ENCODE peak calls at places on chromosomes 13 and 19, in five cellular contexts. One of them, this sample, is unnamed.

GRCh38 chr13:79986890-79987289 is 354.0 kb downstream of the SPRY2 start:
- DNase-seq in A549: no peak
- DNase-seq in sigmoid colon: no peak
- DNase-seq in GM12878: no peak
- DNase-seq in SK-N-SH: no peak
- DNase-seq in this sample: no peak

GRCh38 chr13:79480954-79481684 is at the start of gene NDFIP2:
- DNase-seq in sigmoid colon: peak
- DNase-seq in GM12878: peak
- DNase-seq in A549: peak
- DNase-seq in SK-N-SH: peak
- DNase-seq in this sample: peak

GRCh38 chr19:18304194-18304495 is 18.7 kb downstream of the LSM4 start:
- DNase-seq in sigmoid colon: no peak
- DNase-seq in A549: no peak
- DNase-seq in SK-N-SH: no peak
- DNase-seq in GM12878: no peak
- DNase-seq in this sample: no peak

GRCh38 chr13:29844441-29844840 is 6.0 kb downstream of the UBL3 start:
- DNase-seq in SK-N-SH: no peak
- DNase-seq in A549: no peak
- DNase-seq in GM12878: no peak
- DNase-seq in sigmoid colon: no peak
- DNase-seq in this sample: no peak

GRCh38 chr19:12782424-12783225 is 7.3 kb upstream of the HOOK2 start:
- DNase-seq in GM12878: no peak
- DNase-seq in A549: no peak
- DNase-seq in SK-N-SH: peak
- DNase-seq in sigmoid colon: peak
- DNase-seq in this sample: peak

GRCh38 chr13:82330499-82330898 is 1551.8 kb downstream of the SLITRK1 start:
- DNase-seq in GM12878: no peak
- DNase-seq in A549: no peak
- DNase-seq in sigmoid colon: no peak
- DNase-seq in SK-N-SH: no peak
- DNase-seq in this sample: no peak

GRCh38 chr13:23578411-23579071 is 8.3 kb downstream of the TNFRSF19 start:
- DNase-seq in SK-N-SH: peak
- DNase-seq in sigmoid colon: peak
- DNase-seq in A549: peak
- DNase-seq in GM12878: no peak
- DNase-seq in this sample: peak

GRCh38 chr13:113297370-113297871 is 382 bp downstream of the LAMP1 start:
- DNase-seq in GM12878: no peak
- DNase-seq in A549: no peak
- DNase-seq in sigmoid colon: peak
- DNase-seq in SK-N-SH: no peak
- DNase-seq in this sample: no peak

GRCh38 chr13:24251525-24251924 is 57.9 kb upstream of the C1QTNF9 start:
- DNase-seq in A549: no peak
- DNase-seq in GM12878: no peak
- DNase-seq in sigmoid colon: peak
- DNase-seq in SK-N-SH: no peak
- DNase-seq in this sample: no peak

GRCh38 chr19:4902796-4903195 is at the start of gene ARRDC5:
- DNase-seq in GM12878: no peak
- DNase-seq in A549: no peak
- DNase-seq in SK-N-SH: no peak
- DNase-seq in sigmoid colon: no peak
- DNase-seq in this sample: no peak

GRCh38 chr13:26619321-26619720 is 61.8 kb downstream of the WASF3 start:
- DNase-seq in sigmoid colon: no peak
- DNase-seq in A549: no peak
- DNase-seq in GM12878: no peak
- DNase-seq in SK-N-SH: no peak
- DNase-seq in this sample: no peak

GRCh38 chr13:111079375-111079774 is 35.7 kb upstream of the ARHGEF7 start:
- DNase-seq in GM12878: no peak
- DNase-seq in SK-N-SH: no peak
- DNase-seq in A549: no peak
- DNase-seq in sigmoid colon: no peak
- DNase-seq in this sample: no peak

GRCh38 chr13:74168263-74168675 is 34.1 kb upstream of the KLF12 start:
- DNase-seq in A549: no peak
- DNase-seq in sigmoid colon: no peak
- DNase-seq in SK-N-SH: no peak
- DNase-seq in GM12878: no peak
- DNase-seq in this sample: peak

GRCh38 chr13:31385534-31385933 is 185.8 kb downstream of the B3GLCT start:
- DNase-seq in GM12878: no peak
- DNase-seq in SK-N-SH: no peak
- DNase-seq in sigmoid colon: no peak
- DNase-seq in A549: no peak
- DNase-seq in this sample: no peak

GRCh38 chr13:34749046-34749445 is 193.0 kb upstream of the NBEA start:
- DNase-seq in GM12878: no peak
- DNase-seq in sigmoid colon: no peak
- DNase-seq in A549: no peak
- DNase-seq in SK-N-SH: no peak
- DNase-seq in this sample: no peak

GRCh38 chr19:1473424-1473851 is 5.6 kb downstream of the C19orf25 start:
- DNase-seq in sigmoid colon: no peak
- DNase-seq in A549: no peak
- DNase-seq in GM12878: no peak
- DNase-seq in SK-N-SH: peak
- DNase-seq in this sample: no peak

GRCh38 chr13:25432686-25433085 is 60.9 kb downstream of the ATP8A2 start:
- DNase-seq in sigmoid colon: no peak
- DNase-seq in A549: no peak
- DNase-seq in GM12878: no peak
- DNase-seq in SK-N-SH: no peak
- DNase-seq in this sample: no peak

GRCh38 chr13:37134411-37135041 is 29.1 kb upstream of the CSNK1A1L start:
- DNase-seq in GM12878: no peak
- DNase-seq in SK-N-SH: no peak
- DNase-seq in sigmoid colon: no peak
- DNase-seq in A549: no peak
- DNase-seq in this sample: no peak

GRCh38 chr19:31693870-31694269 is 344.6 kb upstream of the TSHZ3 start:
- DNase-seq in A549: no peak
- DNase-seq in sigmoid colon: no peak
- DNase-seq in GM12878: no peak
- DNase-seq in SK-N-SH: no peak
- DNase-seq in this sample: no peak

GRCh38 chr13:21218351-21219043 is 42.0 kb downstream of the MRPL57 start:
- DNase-seq in A549: no peak
- DNase-seq in sigmoid colon: no peak
- DNase-seq in SK-N-SH: no peak
- DNase-seq in GM12878: peak
- DNase-seq in this sample: no peak

GRCh38 chr19:29285878-29286277 is 72.9 kb upstream of the UQCRFS1 start:
- DNase-seq in sigmoid colon: no peak
- DNase-seq in GM12878: no peak
- DNase-seq in SK-N-SH: peak
- DNase-seq in A549: no peak
- DNase-seq in this sample: no peak

GRCh38 chr19:50204811-50205675 is 1.6 kb downstream of the MYH14 start:
- DNase-seq in sigmoid colon: no peak
- DNase-seq in GM12878: no peak
- DNase-seq in A549: no peak
- DNase-seq in SK-N-SH: peak
- DNase-seq in this sample: peak

GRCh38 chr13:93004919-93005318 is 221.7 kb upstream of the GPC6 start:
- DNase-seq in sigmoid colon: no peak
- DNase-seq in A549: no peak
- DNase-seq in SK-N-SH: no peak
- DNase-seq in GM12878: no peak
- DNase-seq in this sample: no peak

GRCh38 chr13:76632388-76633044 is 253.7 kb downstream of the KCTD12 start:
- DNase-seq in SK-N-SH: no peak
- DNase-seq in sigmoid colon: no peak
- DNase-seq in A549: no peak
- DNase-seq in GM12878: no peak
- DNase-seq in this sample: no peak

GRCh38 chr19:29303707-29304090 is 90.7 kb upstream of the UQCRFS1 start:
- DNase-seq in SK-N-SH: no peak
- DNase-seq in A549: no peak
- DNase-seq in GM12878: no peak
- DNase-seq in sigmoid colon: no peak
- DNase-seq in this sample: no peak

GRCh38 chr13:90591927-90592268 is 755.6 kb upstream of the MIR17HG start:
- DNase-seq in GM12878: no peak
- DNase-seq in SK-N-SH: no peak
- DNase-seq in A549: no peak
- DNase-seq in sigmoid colon: no peak
- DNase-seq in this sample: no peak

GRCh38 chr19:38683393-38684077 is 36.1 kb downstream of the ACTN4 start:
- DNase-seq in GM12878: no peak
- DNase-seq in SK-N-SH: no peak
- DNase-seq in A549: peak
- DNase-seq in sigmoid colon: peak
- DNase-seq in this sample: peak

GRCh38 chr13:100208596-100208995 is 119.7 kb downstream of the PCCA start:
- DNase-seq in GM12878: no peak
- DNase-seq in sigmoid colon: no peak
- DNase-seq in A549: no peak
- DNase-seq in SK-N-SH: no peak
- DNase-seq in this sample: no peak

GRCh38 chr19:49829721-49830120 is 11.6 kb downstream of the MED25 start:
- DNase-seq in SK-N-SH: no peak
- DNase-seq in A549: no peak
- DNase-seq in GM12878: no peak
- DNase-seq in sigmoid colon: no peak
- DNase-seq in this sample: no peak

GRCh38 chr13:31031482-31031881 is 99.0 kb downstream of the TEX26 start:
- DNase-seq in SK-N-SH: no peak
- DNase-seq in A549: no peak
- DNase-seq in GM12878: no peak
- DNase-seq in sigmoid colon: no peak
- DNase-seq in this sample: no peak

GRCh38 chr19:24127601-24128000 is 40.6 kb downstream of the ZNF254 start:
- DNase-seq in sigmoid colon: no peak
- DNase-seq in GM12878: no peak
- DNase-seq in A549: no peak
- DNase-seq in SK-N-SH: no peak
- DNase-seq in this sample: no peak

GRCh38 chr19:45905016-45905415 is 2.6 kb upstream of the MYPOP start:
- DNase-seq in SK-N-SH: no peak
- DNase-seq in A549: no peak
- DNase-seq in sigmoid colon: no peak
- DNase-seq in GM12878: no peak
- DNase-seq in this sample: no peak

GRCh38 chr19:45900661-45901431 is 1.6 kb downstream of the MYPOP start:
- DNase-seq in SK-N-SH: no peak
- DNase-seq in GM12878: no peak
- DNase-seq in A549: no peak
- DNase-seq in sigmoid colon: no peak
- DNase-seq in this sample: no peak

GRCh38 chr19:45901912-45902650 is at the start of gene MYPOP:
- DNase-seq in GM12878: no peak
- DNase-seq in A549: no peak
- DNase-seq in sigmoid colon: no peak
- DNase-seq in SK-N-SH: peak
- DNase-seq in this sample: no peak

GRCh38 chr19:45901432-45901903 is 945 bp downstream of the MYPOP start:
- DNase-seq in SK-N-SH: peak
- DNase-seq in GM12878: no peak
- DNase-seq in sigmoid colon: peak
- DNase-seq in A549: no peak
- DNase-seq in this sample: peak

GRCh38 chr19:45902651-45903625 is 525 bp upstream of the MYPOP start:
- DNase-seq in GM12878: peak
- DNase-seq in sigmoid colon: peak
- DNase-seq in A549: peak
- DNase-seq in SK-N-SH: peak
- DNase-seq in this sample: peak
- TF ChIP-seq EP300 in GM12878: no peak
- TF ChIP-seq EP300 in sigmoid colon: no peak
- TF ChIP-seq EP300 in A549: no peak
- TF ChIP-seq EP300 in SK-N-SH: no peak
- TF ChIP-seq EP300 in this sample: no peak

GRCh38 chr13:40470665-40471064 is 195.8 kb downstream of the FOXO1 start:
- DNase-seq in A549: no peak
- DNase-seq in GM12878: no peak
- DNase-seq in SK-N-SH: no peak
- DNase-seq in sigmoid colon: no peak
- DNase-seq in this sample: no peak
- H3K4me3 ChIP-seq in A549: no peak
- H3K4me3 ChIP-seq in GM12878: no peak
- H3K4me3 ChIP-seq in SK-N-SH: no peak
- H3K4me3 ChIP-seq in sigmoid colon: no peak
- H3K4me3 ChIP-seq in this sample: no peak

DNA sequence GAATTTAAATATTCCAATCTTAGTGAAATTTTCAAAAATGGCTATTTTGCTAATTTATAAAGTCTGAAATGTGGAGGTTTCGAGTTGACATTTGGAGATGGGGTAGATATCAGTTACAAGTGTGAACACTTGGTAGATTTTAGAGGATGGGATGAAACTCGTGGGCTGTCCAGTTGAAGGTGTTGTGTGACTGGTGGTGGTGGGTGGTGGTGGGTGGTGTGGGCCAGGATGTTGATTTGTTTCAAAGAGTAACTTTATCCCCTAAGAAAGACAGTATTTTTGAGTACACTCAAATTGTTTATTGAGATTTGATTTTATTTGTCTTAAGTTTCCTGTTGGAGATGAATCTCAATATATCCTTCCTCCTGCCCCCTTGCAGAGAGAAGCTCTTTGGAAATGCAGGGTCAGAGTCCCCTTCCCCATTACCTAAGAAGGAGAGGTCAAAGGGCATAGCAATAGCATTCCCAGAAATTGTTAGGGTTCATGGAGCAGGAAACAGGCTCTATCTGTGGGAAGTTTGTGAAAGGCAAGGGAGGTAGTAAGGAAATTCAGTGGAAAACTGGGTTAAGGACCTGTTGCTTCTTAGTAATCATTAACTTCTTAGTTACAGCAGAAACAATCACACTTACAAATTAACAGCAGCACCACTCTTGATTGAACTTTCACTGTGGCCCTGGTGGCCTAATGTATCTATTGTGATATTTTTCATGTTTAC is 133.6 kb upstream of the RNF113B start:
- DNase-seq in A549: no peak
- DNase-seq in GM12878: no peak
- DNase-seq in sigmoid colon: no peak
- DNase-seq in SK-N-SH: no peak
- DNase-seq in this sample: no peak
- TF ChIP-seq EP300 in A549: no peak
- TF ChIP-seq EP300 in GM12878: no peak
- TF ChIP-seq EP300 in sigmoid colon: no peak
- TF ChIP-seq EP300 in SK-N-SH: no peak
- TF ChIP-seq EP300 in this sample: no peak

DNA sequence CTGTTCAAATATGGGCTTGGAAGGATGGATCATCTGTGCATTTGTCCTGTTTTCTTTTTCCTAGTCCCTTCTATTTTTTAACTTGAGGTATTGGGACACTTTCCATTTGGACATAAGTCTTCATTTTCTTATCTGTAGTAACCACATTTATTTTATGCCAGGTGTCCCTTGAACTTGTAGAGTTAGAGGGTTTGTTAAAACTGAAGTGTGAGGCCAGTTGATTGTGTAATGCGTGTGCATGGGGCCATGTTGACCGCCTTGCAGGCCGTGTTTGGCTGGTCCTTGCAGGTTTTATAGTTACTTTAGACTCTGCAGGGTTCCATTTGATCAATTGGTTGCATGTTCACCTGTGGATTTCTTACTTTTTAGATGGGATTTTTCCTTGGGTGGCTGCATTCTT is 21.0 kb downstream of the SAE1 start:
- DNase-seq in SK-N-SH: no peak
- DNase-seq in A549: no peak
- DNase-seq in sigmoid colon: no peak
- DNase-seq in GM12878: no peak
- DNase-seq in this sample: no peak
- H3K4me3 ChIP-seq in SK-N-SH: no peak
- H3K4me3 ChIP-seq in A549: no peak
- H3K4me3 ChIP-seq in sigmoid colon: no peak
- H3K4me3 ChIP-seq in GM12878: no peak
- H3K4me3 ChIP-seq in this sample: no peak